ENCODE peak calls at places on chromosomes 13 and 19, in five cellular contexts. S, D, K, Q and H are unnamed samples.

GRCh38 chr13:51249767-51250741 is 27.9 kb downstream of the FAM124A start:
- DNase-seq in S (no peak), D (no peak), K (no peak), Q (no peak), H (peak)

GRCh38 chr19:2478756-2479555 is 3.0 kb downstream of the GADD45B start:
- DNase-seq in S (peak), D (peak), K (no peak), Q (peak), H (peak)

GRCh38 chr19:42052241-42052863 is 17.7 kb downstream of the GRIK5 start:
- DNase-seq in S (no peak), D (no peak), K (no peak), Q (no peak), H (peak)

GRCh38 chr13:81140675-81141074 is 799.7 kb upstream of the SPRY2 start:
- DNase-seq in S (no peak), D (no peak), K (no peak), Q (no peak), H (no peak)

GRCh38 chr19:33388817-33389573 is 15.5 kb downstream of the CEBPG start:
- DNase-seq in S (no peak), D (no peak), K (no peak), Q (no peak), H (no peak)

GRCh38 chr13:102183509-102184182 is 218.2 kb downstream of the FGF14 start:
- DNase-seq in S (no peak), D (no peak), K (no peak), Q (no peak), H (no peak)

GRCh38 chr13:106795847-106796246 is 227.9 kb upstream of the ARGLU1 start:
- DNase-seq in S (no peak), D (no peak), K (no peak), Q (no peak), H (no peak)

GRCh38 chr19:35755550-35756371 is 1.1 kb downstream of the HSPB6 start:
- DNase-seq in S (no peak), D (peak), K (peak), Q (peak), H (no peak)

GRCh38 chr13:83732755-83733154 is 149.5 kb downstream of the SLITRK1 start:
- DNase-seq in S (no peak), D (peak), K (no peak), Q (no peak), H (no peak)

GRCh38 chr13:44147648-44148047 is 226.0 kb upstream of the SERP2 start:
- DNase-seq in S (no peak), D (no peak), K (no peak), Q (no peak), H (no peak)

GRCh38 chr13:40622761-40623160 is 43.7 kb downstream of the FOXO1 start:
- DNase-seq in S (no peak), D (no peak), K (no peak), Q (no peak), H (no peak)

GRCh38 chr19:28881616-28882015 is 331.3 kb downstream of the UQCRFS1 start:
- DNase-seq in S (no peak), D (no peak), K (no peak), Q (no peak), H (no peak)

GRCh38 chr13:113090415-113090770 is 15.2 kb upstream of the F7 start:
- DNase-seq in S (no peak), D (no peak), K (no peak), Q (no peak), H (no peak)